ENCODE peak calls at places on chromosome 21, in ten cellular contexts. A is cardiac septum; Q is fibroblast of lung; R is stimulated activated CD4-positive, alpha-beta T cell treated with anti-CD3 and anti-CD28 coated beads, Interleukin-4, amount 100 ng/mL, for 4 hours; L is neuronal stem cell; P is memory B cell; Y is Jurkat, Clone E6-1; S is skeletal muscle cell; W is H1; M is left ventricle myocardium superior. T is an unnamed sample.

GRCh38 chr21:30463713-30464112 is 16.5 kb downstream of the KRTAP19-1 start:
- DNase-seq in A (no peak), Q (no peak), R (no peak), L (no peak), P (no peak), Y (peak), S (no peak), W (no peak), M (no peak), T (no peak)

GRCh38 chr21:41770901-41771624 is 4.2 kb upstream of the RIPK4 start:
- DNase-seq in A (no peak), Q (no peak), R (no peak), L (no peak), P (no peak), Y (no peak), S (no peak), W (no peak), M (no peak), T (no peak)

GRCh38 chr21:38982096-38982495 is 176.4 kb downstream of the ETS2 start:
- DNase-seq in A (no peak), Q (peak), R (no peak), L (peak), P (no peak), Y (no peak), S (no peak), W (peak), M (no peak), T (no peak)

GRCh38 chr21:38898422-38899098 is 92.8 kb downstream of the ETS2 start:
- DNase-seq in A (no peak), Q (no peak), R (no peak), L (no peak), P (no peak), Y (no peak), S (no peak), W (no peak), M (no peak), T (no peak)

GRCh38 chr21:36966066-36966845 is at the start of gene HLCS:
- DNase-seq in A (no peak), Q (peak), R (peak), L (peak), P (peak), Y (peak), S (no peak), W (no peak), M (peak), T (peak)

GRCh38 chr21:35204850-35205564 is 155.9 kb upstream of the RUNX1 start:
- DNase-seq in A (peak), Q (peak), R (peak), L (no peak), P (no peak), Y (no peak), S (peak), W (no peak), M (peak), T (peak)

GRCh38 chr21:23936224-23936623 is 1671.1 kb downstream of the MRPL39 start:
- DNase-seq in A (no peak), Q (peak), R (no peak), L (peak), P (no peak), Y (peak), S (no peak), W (no peak), M (no peak), T (no peak)

GRCh38 chr21:34886554-34887385 is 162.3 kb downstream of the RUNX1 start:
- DNase-seq in A (peak), Q (no peak), R (no peak), L (no peak), P (peak), Y (no peak), S (no peak), W (no peak), M (peak), T (peak)

GRCh38 chr21:35348686-35349085 is 299.6 kb upstream of the RUNX1 start:
- DNase-seq in A (no peak), Q (peak), R (no peak), L (no peak), P (no peak), Y (no peak), S (no peak), W (no peak), M (no peak), T (no peak)

GRCh38 chr21:14968821-14969220 is 96.0 kb downstream of the NRIP1 start:
- DNase-seq in A (no peak), Q (peak), R (no peak), L (no peak), P (no peak), Y (no peak), S (no peak), W (no peak), M (no peak), T (no peak)

GRCh38 chr21:35256468-35256988 is 207.4 kb upstream of the RUNX1 start:
- DNase-seq in A (peak), Q (peak), R (no peak), L (peak), P (no peak), Y (no peak), S (peak), W (no peak), M (peak), T (peak)

GRCh38 chr21:35438643-35439404 is 389.7 kb upstream of the RUNX1 start:
- DNase-seq in A (no peak), Q (peak), R (peak), L (no peak), P (peak), Y (no peak), S (no peak), W (no peak), M (no peak), T (no peak)